ENCODE peak calls at places on chromosomes 5 and 9, in ten cellular contexts. V, F, U, P, N, J, W, H, M and B are unnamed samples.
A peak's percentile ranks its signal among the peaks of the same experiment; 100 is the strongest.

GRCh38 chr5:57280811-57281301 is 107.0 kb downstream of the GPBP1 start:
- DNase-seq in V (no peak), F (no peak), U (no peak), P (no peak), N (no peak), J (no peak), W (no peak), H (no peak), M (no peak), B (no peak)

GRCh38 chr5:65394078-65394477 is 87.6 kb downstream of the ADAMTS6 start:
- DNase-seq in V (peak; percentile 42), F (peak; percentile 93), U (no peak), P (peak; percentile 97), N (peak; percentile 15), J (no peak), W (no peak), H (peak; percentile 96), M (no peak), B (peak; percentile 97)

GRCh38 chr5:151906246-151906645 is 18.4 kb downstream of the GLRA1 start:
- DNase-seq in V (no peak), F (no peak), U (no peak), P (no peak), N (no peak), J (no peak), W (no peak), H (no peak), M (no peak), B (no peak)

GRCh38 chr9:134863306-134863902 is 17.2 kb upstream of the FCN2 start:
- DNase-seq in V (peak; percentile 48), F (no peak), U (no peak), P (no peak), N (no peak), J (no peak), W (no peak), H (no peak), M (no peak), B (no peak)

GRCh38 chr9:37408933-37409710 is 13.4 kb upstream of the GRHPR start:
- DNase-seq in V (no peak), F (no peak), U (no peak), P (no peak), N (no peak), J (no peak), W (peak; percentile 37), H (no peak), M (no peak), B (no peak)

GRCh38 chr9:129584136-129584535 is 36.8 kb downstream of the C9orf50 start:
- DNase-seq in V (no peak), F (peak; percentile 88), U (peak; percentile 80), P (peak; percentile 92), N (peak; percentile 70), J (no peak), W (peak; percentile 74), H (peak; percentile 79), M (peak; percentile 85), B (peak; percentile 88)

GRCh38 chr9:1454211-1454979 is 404.2 kb downstream of the DMRT2 start:
- DNase-seq in V (no peak), F (no peak), U (no peak), P (no peak), N (no peak), J (no peak), W (no peak), H (no peak), M (no peak), B (no peak)

GRCh38 chr5:155024015-155024414 is 10.5 kb downstream of the KIF4B start:
- DNase-seq in V (no peak), F (no peak), U (no peak), P (no peak), N (no peak), J (no peak), W (no peak), H (no peak), M (no peak), B (no peak)

GRCh38 chr9:19464061-19464763 is 55.4 kb downstream of the ACER2 start:
- DNase-seq in V (no peak), F (no peak), U (no peak), P (no peak), N (no peak), J (no peak), W (no peak), H (peak; percentile 2), M (no peak), B (no peak)

GRCh38 chr9:84512493-84512892 is 157.0 kb upstream of the NTRK2 start:
- DNase-seq in V (no peak), F (no peak), U (no peak), P (no peak), N (no peak), J (no peak), W (no peak), H (no peak), M (no peak), B (no peak)

GRCh38 chr9:4850611-4851010 is 57.9 kb downstream of the RCL1 start:
- DNase-seq in V (no peak), F (no peak), U (no peak), P (peak; percentile 67), N (no peak), J (no peak), W (no peak), H (no peak), M (no peak), B (no peak)

GRCh38 chr9:88310310-88310980 is 77.8 kb upstream of the SPIN1 start:
- DNase-seq in V (peak; percentile 9), F (no peak), U (no peak), P (peak; percentile 13), N (no peak), J (no peak), W (no peak), H (no peak), M (no peak), B (peak; percentile 27)

GRCh38 chr5:57501414-57502321 is 19.1 kb upstream of the ACTBL2 start:
- DNase-seq in V (no peak), F (no peak), U (no peak), P (peak; percentile 24), N (no peak), J (no peak), W (peak; percentile 28), H (no peak), M (peak; percentile 16), B (no peak)

GRCh38 chr5:170173227-170173626 is 59.6 kb upstream of the C5orf58 start:
- DNase-seq in V (no peak), F (peak; percentile 53), U (no peak), P (no peak), N (no peak), J (no peak), W (no peak), H (no peak), M (no peak), B (no peak)
- H3K4me3 ChIP-seq in V (no peak overlapping the region), F (no peak overlapping the region), U (no peak overlapping the region), P (no peak overlapping the region), N (no peak overlapping the region), J (no peak overlapping the region), W (no peak overlapping the region), H (no peak overlapping the region), M (no peak overlapping the region), B (no peak overlapping the region)

GRCh38 chr5:141366016-141366896 is 2.3 kb downstream of the PCDHGA5 start:
- DNase-seq in V (no peak), F (no peak), U (no peak), P (no peak), N (no peak), J (no peak), W (no peak), H (no peak), M (no peak), B (no peak)

GRCh38 chr5:141360685-141361084 is 891 bp downstream of the PCDHGB2 start:
- DNase-seq in V (no peak), F (no peak), U (no peak), P (no peak), N (no peak), J (no peak), W (no peak), H (no peak), M (no peak), B (no peak)

GRCh38 chr5:141359790-141360426 is at the start of gene PCDHGB2:
- DNase-seq in V (no peak), F (peak; percentile 71), U (no peak), P (peak; percentile 66), N (no peak), J (no peak), W (peak; percentile 37), H (peak; percentile 33), M (peak; percentile 62), B (peak; percentile 51)

GRCh38 chr5:141362719-141363118 is 1.2 kb upstream of the PCDHGA5 start:
- DNase-seq in V (no peak), F (no peak), U (no peak), P (no peak), N (no peak), J (no peak), W (no peak), H (no peak), M (no peak), B (no peak)

GRCh38 chr5:141363952-141364660 is at the start of gene PCDHGA5:
- DNase-seq in V (no peak), F (peak; percentile 51), U (no peak), P (peak; percentile 54), N (no peak), J (no peak), W (no peak), H (no peak), M (no peak), B (no peak)
- TF ChIP-seq CTCF in V (peak; percentile 7), F (peak; percentile 7), U (no peak), P (peak; percentile 24), N (no peak), J (no peak), W (peak; percentile 8), H (no peak), M (no peak), B (peak; percentile 2)

DNA sequence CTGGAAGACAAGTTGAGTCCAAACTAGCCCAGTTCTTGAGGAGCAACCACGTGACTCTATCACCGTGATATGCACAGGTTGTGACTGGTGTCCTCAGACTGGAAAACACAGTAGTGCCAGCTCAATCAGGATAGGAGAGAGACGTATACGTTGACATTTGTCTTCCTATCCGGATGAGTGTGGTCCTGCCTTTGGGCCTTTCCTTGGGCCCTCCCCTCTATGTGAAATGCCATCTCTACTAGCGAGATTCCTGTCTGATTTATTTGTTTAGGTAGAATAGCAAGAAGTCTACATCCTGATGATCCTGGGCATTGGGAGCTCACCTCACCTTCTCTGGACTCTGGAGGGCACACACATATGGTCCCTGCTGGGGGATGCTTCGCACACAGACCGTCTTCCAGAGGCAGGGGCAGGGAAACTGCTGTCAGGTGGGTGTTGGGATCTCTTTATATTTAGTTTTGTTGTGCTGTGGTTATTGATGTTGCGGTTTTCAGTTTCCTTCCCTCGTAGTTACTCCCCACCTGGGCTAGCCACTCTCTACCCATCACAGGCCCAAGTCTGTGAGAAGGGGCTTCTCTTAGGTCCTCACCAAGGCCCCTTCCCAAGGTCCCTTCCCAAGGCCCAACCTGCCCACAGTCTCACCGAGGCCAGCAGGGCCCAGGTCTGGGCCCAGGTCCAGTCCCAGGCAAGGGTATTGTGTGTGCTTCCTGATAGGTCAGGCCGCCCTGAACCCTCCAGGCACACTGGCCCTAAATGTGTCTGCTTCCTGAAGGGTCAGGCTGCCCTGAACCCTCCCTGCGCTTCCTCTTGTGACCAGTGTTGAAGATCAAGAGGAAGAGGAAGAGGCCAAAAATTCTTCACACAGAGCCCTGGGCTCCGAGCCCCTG is 19.0 kb upstream of the SPINK4 start:
- DNase-seq in V (no peak), F (no peak), U (no peak), P (no peak), N (no peak), J (no peak), W (peak; percentile 10), H (no peak), M (no peak), B (no peak)
- H3K4me3 ChIP-seq in V (no peak overlapping the region), F (no peak overlapping the region), U (no peak overlapping the region), P (no peak overlapping the region), N (no peak overlapping the region), J (no peak overlapping the region), W (no peak overlapping the region), H (no peak overlapping the region), M (no peak overlapping the region), B (no peak overlapping the region)

GRCh38 chr5:73606206-73606753 is 19.7 kb upstream of the ARHGEF28 start:
- DNase-seq in V (no peak), F (peak; percentile 29), U (no peak), P (no peak), N (no peak), J (no peak), W (no peak), H (no peak), M (no peak), B (no peak)
- TF ChIP-seq CTCF in V (no peak), F (no peak), U (no peak), P (no peak), N (no peak), J (no peak), W (no peak), H (no peak), M (no peak), B (no peak)